ENCODE peak calls at places on chromosome 6, in four cellular contexts. One of them, this sample, is unnamed.

GRCh38 chr6:7188492-7188891 is 80.7 kb downstream of the RREB1 start:
- DNase-seq in Caco-2: no peak
- DNase-seq in CD8-positive, alpha-beta memory T cell: no peak
- DNase-seq in NCI-H1105: no peak
- DNase-seq in this sample: no peak

GRCh38 chr6:130766239-130767144 is 60.7 kb upstream of the SMLR1 start:
- DNase-seq in Caco-2: no peak
- DNase-seq in CD8-positive, alpha-beta memory T cell: no peak
- DNase-seq in NCI-H1105: no peak
- DNase-seq in this sample: no peak

GRCh38 chr6:91352878-91353277 is 766.0 kb upstream of the MAP3K7 start:
- DNase-seq in Caco-2: no peak
- DNase-seq in CD8-positive, alpha-beta memory T cell: no peak
- DNase-seq in NCI-H1105: no peak
- DNase-seq in this sample: no peak

GRCh38 chr6:74091133-74091793 is 395.3 kb downstream of the CD109 start:
- DNase-seq in Caco-2: no peak
- DNase-seq in CD8-positive, alpha-beta memory T cell: no peak
- DNase-seq in NCI-H1105: peak; percentile 24
- DNase-seq in this sample: no peak

GRCh38 chr6:16319813-16320532 is 81.6 kb downstream of the GMPR start:
- DNase-seq in Caco-2: no peak
- DNase-seq in CD8-positive, alpha-beta memory T cell: peak; percentile 55
- DNase-seq in NCI-H1105: no peak
- DNase-seq in this sample: no peak

GRCh38 chr6:12129523-12129922 is 117.4 kb downstream of the HIVEP1 start:
- DNase-seq in Caco-2: no peak
- DNase-seq in CD8-positive, alpha-beta memory T cell: no peak
- DNase-seq in NCI-H1105: no peak
- DNase-seq in this sample: no peak

GRCh38 chr6:7148100-7148822 is 40.5 kb downstream of the RREB1 start:
- DNase-seq in Caco-2: no peak
- DNase-seq in CD8-positive, alpha-beta memory T cell: no peak
- DNase-seq in NCI-H1105: no peak
- DNase-seq in this sample: no peak

GRCh38 chr6:63640062-63640461 is 4.5 kb downstream of the PHF3 start:
- DNase-seq in Caco-2: no peak
- DNase-seq in CD8-positive, alpha-beta memory T cell: no peak
- DNase-seq in NCI-H1105: no peak
- DNase-seq in this sample: no peak

GRCh38 chr6:2578729-2579128 is 172.0 kb downstream of the MYLK4 start:
- DNase-seq in Caco-2: no peak
- DNase-seq in CD8-positive, alpha-beta memory T cell: no peak
- DNase-seq in NCI-H1105: no peak
- DNase-seq in this sample: no peak

GRCh38 chr6:157724960-157725741 is 97.9 kb upstream of the SNX9 start:
- DNase-seq in Caco-2: no peak
- DNase-seq in CD8-positive, alpha-beta memory T cell: no peak
- DNase-seq in NCI-H1105: no peak
- DNase-seq in this sample: no peak

GRCh38 chr6:41535766-41536165 is 10.4 kb upstream of the FOXP4 start:
- DNase-seq in Caco-2: no peak
- DNase-seq in CD8-positive, alpha-beta memory T cell: no peak
- DNase-seq in NCI-H1105: no peak
- DNase-seq in this sample: no peak

GRCh38 chr6:125549202-125549884 is 200.1 kb upstream of the HEY2 start:
- DNase-seq in Caco-2: no peak
- DNase-seq in CD8-positive, alpha-beta memory T cell: no peak
- DNase-seq in NCI-H1105: no peak
- DNase-seq in this sample: no peak

GRCh38 chr6:149899926-149900619 is 2.2 kb upstream of the RAET1E start:
- DNase-seq in Caco-2: no peak
- DNase-seq in CD8-positive, alpha-beta memory T cell: no peak
- DNase-seq in NCI-H1105: no peak
- DNase-seq in this sample: no peak

GRCh38 chr6:37709250-37709931 is 11.7 kb upstream of the MDGA1 start:
- DNase-seq in Caco-2: no peak
- DNase-seq in CD8-positive, alpha-beta memory T cell: no peak
- DNase-seq in NCI-H1105: no peak
- DNase-seq in this sample: no peak

GRCh38 chr6:45377041-45377554 is 636 bp downstream of the SUPT3H start:
- DNase-seq in Caco-2: no peak
- DNase-seq in CD8-positive, alpha-beta memory T cell: no peak
- DNase-seq in NCI-H1105: no peak
- DNase-seq in this sample: peak; percentile 55

GRCh38 chr6:46325561-46326525 is 155.1 kb upstream of the ENPP5 start:
- DNase-seq in Caco-2: no peak
- DNase-seq in CD8-positive, alpha-beta memory T cell: no peak
- DNase-seq in NCI-H1105: peak; percentile 82
- DNase-seq in this sample: no peak